ENCODE peak calls at places on chromosomes 6 and 20, in seven cellular contexts. One of them, this sample, is unnamed.

GRCh38 chr6:87196275-87196842 is 41.0 kb downstream of the ZNF292 start:
- DNase-seq in HCT116: no peak
- DNase-seq in HepG2: no peak
- DNase-seq in H1: no peak
- DNase-seq in GM12878: no peak
- DNase-seq in SK-N-SH: no peak
- DNase-seq in K562: no peak
- DNase-seq in this sample: no peak

GRCh38 chr6:159062564-159062945 is 17.8 kb upstream of the TAGAP start:
- DNase-seq in HCT116: no peak
- DNase-seq in HepG2: no peak
- DNase-seq in H1: no peak
- DNase-seq in GM12878: no peak
- DNase-seq in SK-N-SH: no peak
- DNase-seq in K562: no peak
- DNase-seq in this sample: no peak

GRCh38 chr6:28600188-28600587 is 74.5 kb downstream of the GPX5 start:
- DNase-seq in HCT116: peak
- DNase-seq in HepG2: no peak
- DNase-seq in H1: no peak
- DNase-seq in GM12878: no peak
- DNase-seq in SK-N-SH: no peak
- DNase-seq in K562: no peak
- DNase-seq in this sample: no peak

GRCh38 chr6:151690768-151691562 is 116.5 kb upstream of the ESR1 start:
- DNase-seq in HCT116: no peak
- DNase-seq in HepG2: no peak
- DNase-seq in H1: no peak
- DNase-seq in GM12878: peak
- DNase-seq in SK-N-SH: no peak
- DNase-seq in K562: no peak
- DNase-seq in this sample: no peak

GRCh38 chr6:4774715-4775590 is 1.3 kb upstream of the CDYL start:
- DNase-seq in HCT116: no peak
- DNase-seq in HepG2: no peak
- DNase-seq in H1: peak
- DNase-seq in GM12878: no peak
- DNase-seq in SK-N-SH: peak
- DNase-seq in K562: no peak
- DNase-seq in this sample: no peak

GRCh38 chr20:61640171-61640570 is 388.1 kb downstream of the CDH4 start:
- DNase-seq in HCT116: no peak
- DNase-seq in HepG2: no peak
- DNase-seq in H1: no peak
- DNase-seq in GM12878: no peak
- DNase-seq in SK-N-SH: no peak
- DNase-seq in K562: no peak
- DNase-seq in this sample: no peak

GRCh38 chr6:126312013-126312665 is 27.8 kb upstream of the CENPW start:
- DNase-seq in HCT116: peak
- DNase-seq in HepG2: peak
- DNase-seq in H1: no peak
- DNase-seq in GM12878: no peak
- DNase-seq in SK-N-SH: peak
- DNase-seq in K562: peak
- DNase-seq in this sample: no peak

GRCh38 chr20:21376631-21377030 is 20.7 kb downstream of the NKX2-4 start:
- DNase-seq in HCT116: no peak
- DNase-seq in HepG2: no peak
- DNase-seq in H1: no peak
- DNase-seq in GM12878: no peak
- DNase-seq in SK-N-SH: no peak
- DNase-seq in K562: no peak
- DNase-seq in this sample: no peak

GRCh38 chr20:48682529-48683385 is 145.0 kb downstream of the PREX1 start:
- DNase-seq in HCT116: no peak
- DNase-seq in HepG2: peak
- DNase-seq in H1: peak
- DNase-seq in GM12878: no peak
- DNase-seq in SK-N-SH: peak
- DNase-seq in K562: peak
- DNase-seq in this sample: no peak

GRCh38 chr20:38223743-38224100 is 36.8 kb downstream of the KIAA1755 start:
- DNase-seq in HCT116: no peak
- DNase-seq in HepG2: no peak
- DNase-seq in H1: no peak
- DNase-seq in GM12878: no peak
- DNase-seq in SK-N-SH: no peak
- DNase-seq in K562: no peak
- DNase-seq in this sample: no peak

GRCh38 chr20:37411408-37412306 is 65.7 kb downstream of the SRC start:
- DNase-seq in HCT116: no peak
- DNase-seq in HepG2: no peak
- DNase-seq in H1: no peak
- DNase-seq in GM12878: no peak
- DNase-seq in SK-N-SH: no peak
- DNase-seq in K562: no peak
- DNase-seq in this sample: no peak

GRCh38 chr6:160679402-160679769 is 15.3 kb upstream of the LPA start:
- DNase-seq in HCT116: no peak
- DNase-seq in HepG2: no peak
- DNase-seq in H1: peak
- DNase-seq in GM12878: no peak
- DNase-seq in SK-N-SH: peak
- DNase-seq in K562: peak
- DNase-seq in this sample: no peak

GRCh38 chr6:166419268-166419667 is 36.5 kb upstream of the MPC1 start:
- DNase-seq in HCT116: no peak
- DNase-seq in HepG2: no peak
- DNase-seq in H1: no peak
- DNase-seq in GM12878: peak
- DNase-seq in SK-N-SH: no peak
- DNase-seq in K562: no peak
- DNase-seq in this sample: no peak

GRCh38 chr6:84191802-84192201 is 35.6 kb downstream of the CEP162 start:
- DNase-seq in HCT116: no peak
- DNase-seq in HepG2: no peak
- DNase-seq in H1: no peak
- DNase-seq in GM12878: no peak
- DNase-seq in SK-N-SH: no peak
- DNase-seq in K562: no peak
- DNase-seq in this sample: no peak

GRCh38 chr6:161761966-161762365 is 488.1 kb upstream of the AGPAT4 start:
- DNase-seq in HCT116: no peak
- DNase-seq in HepG2: no peak
- DNase-seq in H1: no peak
- DNase-seq in GM12878: no peak
- DNase-seq in SK-N-SH: no peak
- DNase-seq in K562: no peak
- DNase-seq in this sample: no peak
- TF ChIP-seq JUND in HCT116: no peak
- TF ChIP-seq JUND in HepG2: no peak
- TF ChIP-seq JUND in H1: no peak
- TF ChIP-seq JUND in GM12878: no peak
- TF ChIP-seq JUND in SK-N-SH: no peak
- TF ChIP-seq JUND in K562: no peak
- TF ChIP-seq JUND in this sample: no peak

DNA sequence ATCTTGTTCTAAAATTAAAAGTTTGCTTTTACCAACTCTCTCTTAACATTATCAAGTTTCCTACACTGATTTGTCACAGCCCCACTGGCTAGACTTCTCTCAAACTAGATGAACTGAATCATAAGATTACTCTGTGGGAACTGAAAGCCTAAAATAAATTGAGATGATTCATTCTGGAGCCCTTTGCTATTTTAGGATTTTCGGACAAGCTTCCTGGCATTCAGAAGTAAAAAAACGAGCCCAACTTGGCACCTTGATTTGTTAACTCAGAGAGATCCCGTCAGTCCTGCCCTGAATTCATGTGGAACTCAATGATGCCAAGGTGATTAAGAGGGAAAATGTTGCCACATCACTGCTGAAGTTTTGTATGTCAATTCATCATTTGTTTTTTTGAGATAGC is 122.0 kb upstream of the NRSN1 start:
- DNase-seq in HCT116: no peak
- DNase-seq in HepG2: no peak
- DNase-seq in H1: no peak
- DNase-seq in GM12878: no peak
- DNase-seq in SK-N-SH: no peak
- DNase-seq in K562: no peak
- DNase-seq in this sample: no peak
- TF ChIP-seq JUND in HCT116: no peak
- TF ChIP-seq JUND in HepG2: no peak
- TF ChIP-seq JUND in H1: no peak
- TF ChIP-seq JUND in GM12878: no peak
- TF ChIP-seq JUND in SK-N-SH: no peak
- TF ChIP-seq JUND in K562: no peak
- TF ChIP-seq JUND in this sample: no peak

DNA sequence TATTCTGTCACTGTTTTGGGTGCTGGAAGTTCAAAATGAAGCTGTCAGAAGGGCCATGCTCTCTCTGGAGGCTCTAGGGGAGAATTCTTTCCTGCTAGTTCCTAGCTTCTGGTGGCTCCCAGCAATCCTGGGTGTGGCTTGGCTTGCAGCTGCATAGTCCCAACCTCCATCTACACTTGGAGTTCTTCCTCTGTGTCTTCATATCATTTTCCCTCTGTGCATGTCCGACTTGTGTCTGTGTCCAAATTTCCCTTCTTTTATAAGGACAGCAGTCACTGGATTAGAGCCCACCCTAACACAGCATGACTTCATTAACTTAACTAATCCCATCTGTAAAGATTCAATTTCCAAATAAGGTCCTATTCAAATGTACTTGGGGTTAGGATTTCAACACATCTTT is 23.3 kb upstream of the ENPP1 start:
- DNase-seq in HCT116: no peak
- DNase-seq in HepG2: no peak
- DNase-seq in H1: no peak
- DNase-seq in GM12878: no peak
- DNase-seq in SK-N-SH: no peak
- DNase-seq in K562: no peak
- DNase-seq in this sample: no peak
- TF ChIP-seq JUND in HCT116: no peak
- TF ChIP-seq JUND in HepG2: no peak
- TF ChIP-seq JUND in H1: no peak
- TF ChIP-seq JUND in GM12878: no peak
- TF ChIP-seq JUND in SK-N-SH: no peak
- TF ChIP-seq JUND in K562: no peak
- TF ChIP-seq JUND in this sample: no peak

DNA sequence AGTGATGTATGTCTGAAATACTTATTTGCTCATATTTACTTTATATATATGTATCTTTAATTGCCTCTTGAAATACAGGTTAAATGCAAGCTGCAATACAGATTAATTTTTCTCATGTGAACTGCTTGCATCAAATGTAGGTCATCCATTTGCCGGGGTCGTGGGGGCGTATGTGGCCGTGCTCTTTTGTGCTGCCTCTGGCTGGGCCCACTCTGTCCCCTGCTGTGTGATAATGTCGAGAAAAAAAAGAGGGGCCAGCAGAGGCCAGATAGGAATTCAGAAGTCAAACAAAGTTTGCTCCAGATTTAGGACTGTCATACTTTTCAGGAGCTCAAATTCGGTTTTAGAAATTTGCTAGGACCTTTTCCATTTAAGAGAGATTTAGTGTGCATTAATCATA is 459.6 kb upstream of the SOX4 start:
- DNase-seq in HCT116: no peak
- DNase-seq in HepG2: no peak
- DNase-seq in H1: no peak
- DNase-seq in GM12878: no peak
- DNase-seq in SK-N-SH: no peak
- DNase-seq in K562: no peak
- DNase-seq in this sample: no peak
- TF ChIP-seq JUND in HCT116: no peak
- TF ChIP-seq JUND in HepG2: no peak
- TF ChIP-seq JUND in H1: no peak
- TF ChIP-seq JUND in GM12878: no peak
- TF ChIP-seq JUND in SK-N-SH: no peak
- TF ChIP-seq JUND in K562: no peak
- TF ChIP-seq JUND in this sample: no peak

GRCh38 chr6:106501836-106502447 is 127.4 kb downstream of the RTN4IP1 start:
- DNase-seq in HCT116: no peak
- DNase-seq in HepG2: no peak
- DNase-seq in H1: no peak
- DNase-seq in GM12878: no peak
- DNase-seq in SK-N-SH: no peak
- DNase-seq in K562: no peak
- DNase-seq in this sample: no peak
- TF ChIP-seq JUND in HCT116: no peak
- TF ChIP-seq JUND in HepG2: no peak
- TF ChIP-seq JUND in H1: no peak
- TF ChIP-seq JUND in GM12878: no peak
- TF ChIP-seq JUND in SK-N-SH: no peak
- TF ChIP-seq JUND in K562: no peak
- TF ChIP-seq JUND in this sample: no peak

DNA sequence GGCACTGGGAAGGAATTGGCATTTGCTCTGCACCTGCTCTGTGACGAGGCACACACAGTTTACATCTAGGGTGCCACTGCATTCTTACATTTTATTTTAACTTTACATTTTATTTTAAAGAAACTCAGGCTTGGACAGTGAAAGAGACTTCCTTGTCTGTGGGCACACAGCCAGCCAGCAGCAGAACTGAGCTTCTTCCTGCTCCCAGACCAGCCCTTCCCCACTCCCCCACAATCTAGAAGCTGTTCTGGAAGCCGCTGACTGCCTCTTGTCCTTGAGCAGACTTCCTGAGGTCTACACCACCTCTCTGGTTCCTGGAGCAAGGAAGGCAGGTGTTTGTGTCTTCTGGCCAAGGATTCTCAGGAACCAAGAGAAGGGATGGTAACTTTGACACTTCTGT is 27.9 kb upstream of the CD93 start:
- DNase-seq in HCT116: no peak
- DNase-seq in HepG2: no peak
- DNase-seq in H1: no peak
- DNase-seq in GM12878: no peak
- DNase-seq in SK-N-SH: no peak
- DNase-seq in K562: no peak
- DNase-seq in this sample: no peak
- TF ChIP-seq JUND in HCT116: no peak
- TF ChIP-seq JUND in HepG2: no peak
- TF ChIP-seq JUND in H1: no peak
- TF ChIP-seq JUND in GM12878: no peak
- TF ChIP-seq JUND in SK-N-SH: no peak
- TF ChIP-seq JUND in K562: no peak
- TF ChIP-seq JUND in this sample: no peak